ENCODE peak calls at places on chromosomes 7 and 10, in nine cellular contexts. One of them, this sample, is unnamed.
A peak's percentile ranks its signal among the peaks of the same experiment; 100 is the strongest.

GRCh38 chr7:93890464-93891068 is at the start of gene TFPI2:
- DNase-seq in GM12865: peak; percentile 29
- DNase-seq in RPMI8226: no peak
- DNase-seq in NCI-H69: peak; percentile 64
- DNase-seq in HFFc6: peak; percentile 23
- DNase-seq in ELF-1: peak; percentile 77
- DNase-seq in fibroblast of the aortic adventitia: peak; percentile 70
- DNase-seq in hippocampal formation: no peak
- DNase-seq in kidney glomerular epithelial cell: peak; percentile 56
- DNase-seq in this sample: peak; percentile 68

GRCh38 chr10:100978121-100978895 is 9.0 kb downstream of the MRPL43 start:
- DNase-seq in GM12865: no peak
- DNase-seq in RPMI8226: no peak
- DNase-seq in NCI-H69: no peak
- DNase-seq in HFFc6: no peak
- DNase-seq in ELF-1: no peak
- DNase-seq in fibroblast of the aortic adventitia: no peak
- DNase-seq in hippocampal formation: no peak
- DNase-seq in kidney glomerular epithelial cell: no peak
- DNase-seq in this sample: peak; percentile 51

GRCh38 chr10:62068464-62068863 is 167.0 kb downstream of the ARID5B start:
- DNase-seq in GM12865: no peak
- DNase-seq in RPMI8226: no peak
- DNase-seq in NCI-H69: no peak
- DNase-seq in HFFc6: no peak
- DNase-seq in ELF-1: no peak
- DNase-seq in fibroblast of the aortic adventitia: no peak
- DNase-seq in hippocampal formation: no peak
- DNase-seq in kidney glomerular epithelial cell: no peak
- DNase-seq in this sample: no peak

GRCh38 chr10:88095291-88095721 is 231.9 kb downstream of the PTEN start:
- DNase-seq in GM12865: no peak
- DNase-seq in RPMI8226: no peak
- DNase-seq in NCI-H69: no peak
- DNase-seq in HFFc6: peak; percentile 78
- DNase-seq in ELF-1: no peak
- DNase-seq in fibroblast of the aortic adventitia: peak; percentile 41
- DNase-seq in hippocampal formation: no peak
- DNase-seq in kidney glomerular epithelial cell: no peak
- DNase-seq in this sample: no peak

GRCh38 chr10:112383325-112383724 is 9.4 kb downstream of the ACSL5 start:
- DNase-seq in GM12865: no peak
- DNase-seq in RPMI8226: no peak
- DNase-seq in NCI-H69: no peak
- DNase-seq in HFFc6: peak; percentile 74
- DNase-seq in ELF-1: peak; percentile 35
- DNase-seq in fibroblast of the aortic adventitia: peak; percentile 86
- DNase-seq in hippocampal formation: no peak
- DNase-seq in kidney glomerular epithelial cell: peak; percentile 21
- DNase-seq in this sample: no peak

GRCh38 chr7:106039486-106040060 is 72.5 kb downstream of the SYPL1 start:
- DNase-seq in GM12865: no peak
- DNase-seq in RPMI8226: no peak
- DNase-seq in NCI-H69: no peak
- DNase-seq in HFFc6: peak; percentile 82
- DNase-seq in ELF-1: peak; percentile 59
- DNase-seq in fibroblast of the aortic adventitia: peak; percentile 83
- DNase-seq in hippocampal formation: no peak
- DNase-seq in kidney glomerular epithelial cell: no peak
- DNase-seq in this sample: no peak

GRCh38 chr10:75613685-75614587 is 182.5 kb downstream of the LRMDA start:
- DNase-seq in GM12865: peak; percentile 84
- DNase-seq in RPMI8226: no peak
- DNase-seq in NCI-H69: peak; percentile 38
- DNase-seq in HFFc6: no peak
- DNase-seq in ELF-1: no peak
- DNase-seq in fibroblast of the aortic adventitia: peak; percentile 94
- DNase-seq in hippocampal formation: peak; percentile 15
- DNase-seq in kidney glomerular epithelial cell: no peak
- DNase-seq in this sample: no peak

GRCh38 chr10:14727389-14727918 is 47.2 kb downstream of the FAM107B start:
- DNase-seq in GM12865: no peak
- DNase-seq in RPMI8226: no peak
- DNase-seq in NCI-H69: peak; percentile 2
- DNase-seq in HFFc6: no peak
- DNase-seq in ELF-1: no peak
- DNase-seq in fibroblast of the aortic adventitia: no peak
- DNase-seq in hippocampal formation: no peak
- DNase-seq in kidney glomerular epithelial cell: no peak
- DNase-seq in this sample: no peak

GRCh38 chr10:71342850-71343773 is 24.1 kb downstream of the SLC29A3 start:
- DNase-seq in GM12865: peak; percentile 8
- DNase-seq in RPMI8226: no peak
- DNase-seq in NCI-H69: no peak
- DNase-seq in HFFc6: peak; percentile 16
- DNase-seq in ELF-1: no peak
- DNase-seq in fibroblast of the aortic adventitia: peak; percentile 15
- DNase-seq in hippocampal formation: no peak
- DNase-seq in kidney glomerular epithelial cell: no peak
- DNase-seq in this sample: no peak

GRCh38 chr10:97850446-97850845 is 803 bp downstream of the GOLGA7B start:
- DNase-seq in GM12865: no peak
- DNase-seq in RPMI8226: no peak
- DNase-seq in NCI-H69: peak; percentile 38
- DNase-seq in HFFc6: no peak
- DNase-seq in ELF-1: no peak
- DNase-seq in fibroblast of the aortic adventitia: no peak
- DNase-seq in hippocampal formation: no peak
- DNase-seq in kidney glomerular epithelial cell: no peak
- DNase-seq in this sample: no peak

GRCh38 chr7:29415215-29415614 is 148.4 kb upstream of the PRR15 start:
- DNase-seq in GM12865: no peak
- DNase-seq in RPMI8226: no peak
- DNase-seq in NCI-H69: no peak
- DNase-seq in HFFc6: no peak
- DNase-seq in ELF-1: no peak
- DNase-seq in fibroblast of the aortic adventitia: no peak
- DNase-seq in hippocampal formation: no peak
- DNase-seq in kidney glomerular epithelial cell: no peak
- DNase-seq in this sample: no peak

GRCh38 chr10:115417585-115418265 is 324.6 kb downstream of the ATRNL1 start:
- DNase-seq in GM12865: peak; percentile 72
- DNase-seq in RPMI8226: peak; percentile 44
- DNase-seq in NCI-H69: peak; percentile 50
- DNase-seq in HFFc6: peak; percentile 18
- DNase-seq in ELF-1: peak; percentile 76
- DNase-seq in fibroblast of the aortic adventitia: no peak
- DNase-seq in hippocampal formation: no peak
- DNase-seq in kidney glomerular epithelial cell: peak; percentile 39
- DNase-seq in this sample: no peak

GRCh38 chr10:36256905-36257304 is 614.8 kb upstream of the FZD8 start:
- DNase-seq in GM12865: no peak
- DNase-seq in RPMI8226: no peak
- DNase-seq in NCI-H69: no peak
- DNase-seq in HFFc6: no peak
- DNase-seq in ELF-1: no peak
- DNase-seq in fibroblast of the aortic adventitia: peak; percentile 93
- DNase-seq in hippocampal formation: no peak
- DNase-seq in kidney glomerular epithelial cell: peak; percentile 10
- DNase-seq in this sample: no peak

GRCh38 chr7:13904689-13905088 is 84.8 kb downstream of the ETV1 start:
- DNase-seq in GM12865: no peak
- DNase-seq in RPMI8226: no peak
- DNase-seq in NCI-H69: peak; percentile 55
- DNase-seq in HFFc6: peak; percentile 70
- DNase-seq in ELF-1: no peak
- DNase-seq in fibroblast of the aortic adventitia: peak; percentile 67
- DNase-seq in hippocampal formation: no peak
- DNase-seq in kidney glomerular epithelial cell: peak; percentile 37
- DNase-seq in this sample: no peak

GRCh38 chr7:1706721-1707613 is 36.9 kb downstream of the ELFN1 start:
- DNase-seq in GM12865: no peak
- DNase-seq in RPMI8226: no peak
- DNase-seq in NCI-H69: no peak
- DNase-seq in HFFc6: no peak
- DNase-seq in ELF-1: peak; percentile 2
- DNase-seq in fibroblast of the aortic adventitia: no peak
- DNase-seq in hippocampal formation: no peak
- DNase-seq in kidney glomerular epithelial cell: no peak
- DNase-seq in this sample: peak; percentile 61

GRCh38 chr10:112687647-112688046 is 240.6 kb downstream of the VTI1A start:
- DNase-seq in GM12865: no peak
- DNase-seq in RPMI8226: no peak
- DNase-seq in NCI-H69: no peak
- DNase-seq in HFFc6: peak; percentile 19
- DNase-seq in ELF-1: no peak
- DNase-seq in fibroblast of the aortic adventitia: peak; percentile 75
- DNase-seq in hippocampal formation: no peak
- DNase-seq in kidney glomerular epithelial cell: no peak
- DNase-seq in this sample: no peak

GRCh38 chr10:124225468-124226270 is 132.3 kb upstream of the CHST15 start:
- DNase-seq in GM12865: peak; percentile 67
- DNase-seq in RPMI8226: peak; percentile 66
- DNase-seq in NCI-H69: no peak
- DNase-seq in HFFc6: no peak
- DNase-seq in ELF-1: no peak
- DNase-seq in fibroblast of the aortic adventitia: no peak
- DNase-seq in hippocampal formation: no peak
- DNase-seq in kidney glomerular epithelial cell: no peak
- DNase-seq in this sample: no peak